ENCODE peak calls at places on chromosomes 13 and 19, in five cellular contexts. T, N, W, C and S are unnamed samples.

GRCh38 chr19:28633223-28634030 is 579.5 kb downstream of the UQCRFS1 start:
- DNase-seq in W (peak; percentile 64), C (no peak), T (no peak), N (peak; percentile 19), S (peak; percentile 3)

GRCh38 chr13:20271441-20271840 is 39.3 kb upstream of the GJB6 start:
- DNase-seq in N (no peak), T (no peak), C (no peak), W (no peak), S (no peak)

GRCh38 chr13:59391696-59392095 is 772.0 kb downstream of the DIAPH3 start:
- DNase-seq in N (peak; percentile 62), W (peak; percentile 87), C (peak; percentile 75), T (peak; percentile 5), S (no peak)

GRCh38 chr13:86585826-86586225 is 786.6 kb upstream of the SLITRK6 start:
- DNase-seq in W (no peak), C (no peak), N (no peak), T (no peak), S (peak; percentile 1)

GRCh38 chr19:47704024-47704423 is 9.2 kb upstream of the EHD2 start:
- DNase-seq in T (no peak), N (no peak), C (no peak), W (no peak), S (no peak)

GRCh38 chr13:39781381-39781780 is 125.9 kb downstream of the COG6 start:
- DNase-seq in T (no peak), W (no peak), C (no peak), N (no peak), S (no peak)

GRCh38 chr19:52648336-52648990 is 10.3 kb upstream of the ZNF83 start:
- DNase-seq in T (no peak), C (no peak), W (no peak), N (no peak), S (peak; percentile 12)

GRCh38 chr19:29690842-29691241 is 24.2 kb downstream of the C19orf12 start:
- DNase-seq in C (peak; percentile 69), T (no peak), W (peak; percentile 87), N (no peak), S (no peak)

GRCh38 chr13:30904043-30904442 is 2.0 kb upstream of the MEDAG start:
- DNase-seq in W (no peak), C (no peak), T (no peak), N (no peak), S (no peak)

GRCh38 chr13:35501721-35502235 is 25.3 kb upstream of the MAB21L1 start:
- DNase-seq in T (no peak), N (no peak), C (no peak), W (no peak), S (no peak)

GRCh38 chr19:37933965-37934364 is 27.0 kb downstream of the SIPA1L3 start:
- DNase-seq in W (no peak), C (no peak), T (no peak), N (no peak), S (no peak)

GRCh38 chr13:99992376-99992775 is 10.8 kb downstream of the ZIC2 start:
- DNase-seq in C (peak; percentile 5), W (no peak), T (no peak), N (no peak), S (no peak)

GRCh38 chr19:1290699-1291651 is 5.3 kb downstream of the EFNA2 start:
- DNase-seq in C (no peak), W (no peak), T (no peak), N (no peak), S (no peak)

GRCh38 chr13:98856983-98857382 is 104.5 kb upstream of the SLC15A1 start:
- DNase-seq in W (no peak), T (peak; percentile 15), C (no peak), N (no peak), S (no peak)

GRCh38 chr19:49613374-49613773 is 22.4 kb downstream of the PRR12 start:
- DNase-seq in T (no peak), C (no peak), N (peak; percentile 24), W (no peak), S (no peak)

GRCh38 chr19:57850553-57851017 is 926 bp downstream of the ZNF587 start:
- DNase-seq in N (peak; percentile 21), T (no peak), W (peak; percentile 65), C (peak; percentile 4), S (no peak)

GRCh38 chr19:5147074-5147970 is 178.4 kb downstream of the KDM4B start:
- DNase-seq in N (no peak), W (no peak), T (no peak), C (no peak), S (no peak)

GRCh38 chr13:113989585-113990300 is 15.9 kb upstream of the C13orf46 start:
- DNase-seq in C (no peak), W (no peak), T (no peak), N (no peak), S (no peak)

GRCh38 chr19:8017808-8018207 is 12.4 kb upstream of the ELAVL1 start:
- DNase-seq in W (peak; percentile 79), N (no peak), T (no peak), C (peak; percentile 40), S (no peak)

GRCh38 chr19:58307736-58308135 is 2.6 kb downstream of the ERVK3-1 start:
- DNase-seq in C (no peak), T (no peak), W (no peak), N (no peak), S (no peak)